ENCODE peak calls at places on chromosomes 2 and 18, in ten cellular contexts. N is tibial nerve, X is IMR-90, I is adrenal gland, W is K562, C is gastrocnemius medialis, L is sigmoid colon, U is transverse colon, E is body of pancreas, O is ovary. Z is an unnamed sample.

GRCh38 chr2:8346238-8346637 is 335.6 kb upstream of the ID2 start:
- DNase-seq in N (no peak), X (no peak), I (no peak), W (no peak), C (no peak), L (no peak), U (no peak), E (no peak), O (no peak), Z (no peak)

GRCh38 chr2:98477036-98477435 is 32.4 kb downstream of the INPP4A start:
- DNase-seq in N (no peak), X (no peak), I (no peak), W (no peak), C (no peak), L (peak), U (no peak), E (no peak), O (no peak), Z (peak)

GRCh38 chr18:12423820-12424219 is 16.1 kb downstream of the PRELID3A start:
- DNase-seq in N (no peak), X (no peak), I (no peak), W (no peak), C (no peak), L (no peak), U (no peak), E (peak), O (no peak), Z (no peak)

GRCh38 chr2:205704101-205704741 is 21.9 kb downstream of the NRP2 start:
- DNase-seq in N (peak), X (peak), I (peak), W (no peak), C (no peak), L (peak), U (peak), E (peak), O (peak), Z (no peak)

GRCh38 chr18:43405097-43405496 is 127.8 kb upstream of the SYT4 start:
- DNase-seq in N (no peak), X (no peak), I (no peak), W (no peak), C (no peak), L (no peak), U (no peak), E (no peak), O (no peak), Z (peak)

GRCh38 chr2:3886036-3886435 is 182.7 kb downstream of the DCDC2C start:
- DNase-seq in N (no peak), X (no peak), I (no peak), W (no peak), C (no peak), L (no peak), U (no peak), E (no peak), O (no peak), Z (no peak)

GRCh38 chr2:95344208-95344570 is 47.0 kb downstream of the KCNIP3 start:
- DNase-seq in N (no peak), X (no peak), I (no peak), W (no peak), C (no peak), L (peak), U (no peak), E (no peak), O (no peak), Z (no peak)

GRCh38 chr2:227125506-227125905 is 38.5 kb downstream of the COL4A4 start:
- DNase-seq in N (no peak), X (no peak), I (peak), W (peak), C (no peak), L (no peak), U (no peak), E (no peak), O (no peak), Z (no peak)

GRCh38 chr2:38113999-38114708 is 38.2 kb upstream of the CYP1B1 start:
- DNase-seq in N (no peak), X (peak), I (peak), W (no peak), C (no peak), L (no peak), U (no peak), E (no peak), O (no peak), Z (peak)

GRCh38 chr2:206728277-206729199 is 10.3 kb upstream of the DYTN start:
- DNase-seq in N (no peak), X (peak), I (no peak), W (peak), C (no peak), L (no peak), U (no peak), E (no peak), O (no peak), Z (peak)

GRCh38 chr2:195636890-195637289 is 20.1 kb upstream of the SLC39A10 start:
- DNase-seq in N (no peak), X (peak), I (no peak), W (peak), C (no peak), L (no peak), U (no peak), E (no peak), O (no peak), Z (peak)

GRCh38 chr2:235026649-235027557 is 75.1 kb downstream of the SH3BP4 start:
- DNase-seq in N (no peak), X (peak), I (peak), W (no peak), C (no peak), L (peak), U (peak), E (peak), O (no peak), Z (no peak)

GRCh38 chr18:36831139-36831538 is 2.2 kb downstream of the KIAA1328 start:
- DNase-seq in N (no peak), X (peak), I (no peak), W (no peak), C (no peak), L (no peak), U (no peak), E (no peak), O (no peak), Z (no peak)

GRCh38 chr18:36828157-36828629 is 609 bp downstream of the TPGS2 start:
- DNase-seq in N (peak), X (peak), I (peak), W (peak), C (no peak), L (peak), U (peak), E (peak), O (peak), Z (peak)

GRCh38 chr18:36830141-36830495 is 1.2 kb downstream of the KIAA1328 start:
- DNase-seq in N (no peak), X (no peak), I (no peak), W (no peak), C (no peak), L (no peak), U (no peak), E (no peak), O (no peak), Z (no peak)

GRCh38 chr18:36829362-36830140 is 624 bp downstream of the KIAA1328 start:
- DNase-seq in N (peak), X (peak), I (no peak), W (peak), C (no peak), L (peak), U (no peak), E (no peak), O (no peak), Z (no peak)

GRCh38 chr18:36828630-36829361 is at the start of the genes KIAA1328 and TPGS2:
- DNase-seq in N (peak), X (peak), I (peak), W (peak), C (peak), L (peak), U (peak), E (peak), O (peak), Z (peak)
- TF ChIP-seq POLR2A in N (peak), X (peak), I (peak), W (peak), C (peak), L (no peak), U (peak), E (peak), O (peak), Z (peak)

GRCh38 chr18:10475633-10476388 is 21.4 kb downstream of the APCDD1 start:
- DNase-seq in N (no peak), X (no peak), I (no peak), W (no peak), C (no peak), L (no peak), U (no peak), E (no peak), O (no peak), Z (no peak)
- H3K4me3 ChIP-seq in N (no peak), X (no peak), I (no peak), W (no peak), C (no peak), L (no peak), U (no peak), E (no peak), O (no peak), Z (no peak)

GRCh38 chr18:8611916-8612576 is 2.8 kb downstream of the RAB12 start:
- DNase-seq in N (no peak), X (no peak), I (no peak), W (no peak), C (no peak), L (no peak), U (no peak), E (no peak), O (no peak), Z (no peak)

GRCh38 chr18:8610442-8610801 is 1.2 kb downstream of the RAB12 start:
- DNase-seq in N (no peak), X (peak), I (peak), W (peak), C (peak), L (no peak), U (peak), E (no peak), O (no peak), Z (peak)

GRCh38 chr18:8609711-8610441 is 639 bp downstream of the RAB12 start:
- DNase-seq in N (no peak), X (no peak), I (peak), W (peak), C (no peak), L (peak), U (peak), E (peak), O (peak), Z (peak)

GRCh38 chr18:8607776-8608682 is 1.2 kb upstream of the RAB12 start:
- DNase-seq in N (no peak), X (peak), I (no peak), W (no peak), C (peak), L (no peak), U (no peak), E (no peak), O (peak), Z (no peak)

GRCh38 chr18:8608795-8609673 is at the start of gene RAB12:
- DNase-seq in N (peak), X (peak), I (peak), W (peak), C (peak), L (peak), U (peak), E (peak), O (peak), Z (peak)
- TF ChIP-seq POLR2A in N (peak), X (peak), I (peak), W (no peak), C (peak), L (no peak), U (no peak), E (peak), O (peak), Z (peak)

DNA sequence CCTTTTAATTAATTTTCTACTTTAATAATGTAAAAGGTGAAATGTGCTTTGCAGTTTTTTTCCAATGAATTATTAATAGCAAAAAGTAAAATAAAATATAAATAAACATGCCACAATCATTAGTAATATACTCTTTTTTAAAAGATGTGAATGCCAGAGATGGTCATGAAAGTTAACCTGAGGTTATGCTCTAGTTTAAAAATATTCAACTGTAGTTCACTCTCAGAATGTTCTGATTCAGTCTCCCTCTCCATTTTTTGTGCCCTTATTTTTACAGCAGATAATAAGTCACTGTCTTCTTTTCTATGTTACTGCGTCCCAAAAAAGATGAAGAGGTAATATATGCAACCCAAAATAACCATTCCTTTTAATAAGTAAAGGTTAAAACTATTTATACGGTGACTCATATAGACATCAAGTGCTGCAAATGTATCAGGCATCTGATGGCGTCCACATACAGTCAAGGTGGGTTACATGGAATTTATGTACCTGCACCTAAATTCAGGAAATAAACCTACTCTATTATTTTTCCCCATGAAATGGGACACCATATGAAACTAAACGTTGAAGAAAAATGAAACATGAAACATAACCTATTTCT is 153.6 kb upstream of the ZNF804A start:
- DNase-seq in N (no peak), X (no peak), I (no peak), W (no peak), C (no peak), L (no peak), U (no peak), E (no peak), O (no peak), Z (no peak)
- H3K4me3 ChIP-seq in N (no peak), X (no peak), I (no peak), W (no peak), C (no peak), L (no peak), U (no peak), E (no peak), O (no peak), Z (no peak)

GRCh38 chr2:149019768-149020167 is 18.7 kb upstream of the LYPD6B start:
- DNase-seq in N (no peak), X (no peak), I (no peak), W (no peak), C (no peak), L (no peak), U (no peak), E (no peak), O (no peak), Z (peak)

GRCh38 chr2:149020432-149020851 is 18.1 kb upstream of the LYPD6B start:
- DNase-seq in N (no peak), X (no peak), I (no peak), W (no peak), C (no peak), L (no peak), U (peak), E (no peak), O (no peak), Z (peak)

GRCh38 chr2:149021271-149021719 is 17.2 kb upstream of the LYPD6B start:
- DNase-seq in N (no peak), X (no peak), I (no peak), W (no peak), C (no peak), L (no peak), U (no peak), E (no peak), O (no peak), Z (no peak)

GRCh38 chr2:149023091-149023490 is 15.4 kb upstream of the LYPD6B start:
- DNase-seq in N (no peak), X (no peak), I (no peak), W (no peak), C (no peak), L (no peak), U (no peak), E (no peak), O (no peak), Z (no peak)

GRCh38 chr2:149021761-149022160 is 16.7 kb upstream of the LYPD6B start:
- DNase-seq in N (no peak), X (no peak), I (no peak), W (no peak), C (no peak), L (no peak), U (no peak), E (no peak), O (no peak), Z (no peak)
- TF ChIP-seq POLR2A in N (no peak), X (no peak), I (no peak), W (no peak), C (no peak), L (no peak), U (no peak), E (no peak), O (no peak), Z (no peak)

DNA sequence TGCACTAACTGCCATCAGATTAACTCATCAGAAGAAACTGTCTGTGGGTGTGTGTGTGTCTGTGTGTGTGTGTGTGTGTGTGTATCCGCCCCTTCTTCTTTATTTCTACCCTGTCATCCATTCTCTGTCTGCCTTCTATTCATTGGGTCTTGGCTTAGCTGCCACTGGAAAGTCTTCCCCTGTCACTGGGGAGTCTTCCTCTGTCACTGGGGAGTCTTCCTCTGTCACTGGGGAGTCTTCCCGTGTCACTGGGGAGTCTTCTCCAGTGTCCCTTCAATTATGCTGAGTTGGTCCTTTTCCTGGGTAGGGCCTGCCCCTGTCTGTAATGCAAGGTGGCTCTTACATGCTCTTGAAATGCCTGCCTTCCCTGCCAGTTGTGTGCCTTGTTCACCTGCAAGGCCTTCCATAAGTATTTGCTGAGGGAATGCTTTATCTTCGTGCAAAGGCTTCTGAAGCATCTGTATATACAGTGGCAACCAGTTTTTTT is 18.9 kb upstream of the POLR1B start:
- DNase-seq in N (no peak), X (no peak), I (no peak), W (no peak), C (no peak), L (no peak), U (no peak), E (no peak), O (no peak), Z (no peak)
- H3K4me3 ChIP-seq in N (no peak), X (no peak), I (no peak), W (no peak), C (no peak), L (no peak), U (no peak), E (no peak), O (no peak), Z (no peak)

DNA sequence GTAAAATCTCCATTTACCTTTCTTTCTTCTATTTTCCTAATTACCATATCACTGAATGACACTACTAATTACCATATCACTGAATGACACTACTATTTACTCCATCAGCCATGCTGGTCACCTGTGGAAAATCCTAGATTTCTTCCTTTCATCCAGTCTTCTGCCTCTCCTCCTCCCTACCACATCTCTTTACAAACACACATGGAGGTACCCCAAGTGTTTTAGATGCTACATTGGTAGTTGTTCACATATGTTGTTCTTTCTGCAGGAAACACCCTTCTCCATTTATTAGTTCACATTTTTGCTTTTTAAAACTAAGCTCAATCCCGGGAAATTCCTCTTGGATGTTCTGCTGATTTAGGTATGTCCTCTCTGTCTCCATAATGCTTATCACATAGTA is 134.0 kb downstream of the IKZF2 start:
- DNase-seq in N (no peak), X (no peak), I (no peak), W (no peak), C (no peak), L (no peak), U (no peak), E (no peak), O (no peak), Z (no peak)
- TF ChIP-seq POLR2A in N (no peak), X (no peak), I (no peak), W (no peak), C (no peak), L (no peak), U (no peak), E (no peak), O (no peak), Z (no peak)

DNA sequence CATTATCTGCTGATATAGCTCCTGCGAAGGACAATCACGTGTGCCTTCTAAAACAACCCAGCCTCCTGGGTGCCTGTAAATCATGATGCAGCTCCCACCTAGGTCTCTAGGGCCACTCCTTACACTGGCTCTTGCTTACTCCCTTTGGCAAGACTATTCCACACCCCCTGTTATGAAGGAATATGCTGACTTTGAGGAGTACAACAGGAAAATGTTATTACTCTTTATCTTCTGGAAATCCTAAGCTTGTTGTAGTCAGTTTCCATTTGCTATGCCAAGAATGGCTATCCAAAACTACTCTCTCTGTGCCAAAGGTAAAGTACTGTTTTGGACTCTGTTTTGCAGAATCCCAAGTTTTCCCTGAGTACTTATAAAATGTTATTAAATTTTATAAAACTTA is 7.7 kb downstream of the SGO2 start:
- DNase-seq in N (no peak), X (no peak), I (no peak), W (no peak), C (no peak), L (no peak), U (no peak), E (no peak), O (no peak), Z (no peak)
- H3K4me3 ChIP-seq in N (no peak), X (no peak), I (no peak), W (no peak), C (no peak), L (no peak), U (no peak), E (no peak), O (no peak), Z (no peak)

DNA sequence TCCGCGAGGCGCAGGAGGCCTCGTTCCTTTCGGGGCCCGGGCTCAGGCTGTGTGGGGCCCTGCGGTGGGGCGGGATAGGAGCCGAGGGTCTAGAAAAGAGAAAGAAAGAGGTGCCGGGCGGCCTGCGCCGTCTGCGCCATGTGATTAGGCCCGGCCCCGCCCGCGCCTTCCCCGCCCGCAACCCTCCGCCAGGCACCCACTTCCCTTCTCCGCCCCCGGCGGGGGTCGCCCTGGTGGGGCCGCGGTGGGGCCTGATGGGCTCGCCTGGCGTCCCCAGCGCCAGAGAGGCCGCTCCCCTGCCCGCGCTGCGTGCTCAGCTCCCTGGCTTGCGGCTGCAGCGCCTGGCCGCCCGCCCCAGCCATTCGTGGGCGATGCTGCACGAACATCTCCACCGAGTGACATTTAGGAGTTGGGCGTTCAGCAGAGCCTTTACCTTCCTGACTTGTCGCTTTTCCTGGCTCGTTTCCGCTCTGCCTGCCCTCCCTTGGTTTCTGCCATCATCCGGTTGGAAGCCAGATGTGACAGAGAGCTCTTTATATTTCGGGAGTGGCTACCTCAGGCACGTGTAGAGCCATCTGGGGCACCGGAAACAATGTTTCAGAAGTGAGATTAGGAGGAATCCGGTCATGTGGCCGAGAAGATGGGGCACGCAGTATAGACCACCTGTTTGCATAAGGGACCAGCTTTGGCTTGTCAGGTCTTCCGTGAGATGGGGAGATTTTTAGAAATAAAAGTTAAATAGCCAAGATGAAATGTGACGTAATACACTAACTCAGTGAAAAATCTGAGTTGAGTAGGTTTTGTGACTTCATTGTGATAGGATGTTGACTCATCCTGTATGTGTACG is 1.1 kb downstream of the GLS start:
- DNase-seq in N (peak), X (peak), I (peak), W (peak), C (peak), L (peak), U (peak), E (peak), O (peak), Z (peak)
- TF ChIP-seq POLR2A in N (peak), X (peak), I (peak), W (peak), C (peak), L (no peak), U (peak), E (peak), O (no peak), Z (peak)